ENCODE peak calls at places on chromosomes 2 and 18, in six cellular contexts. One of them, this sample, is unnamed.

GRCh38 chr2:27992787-27993747 is 102.5 kb downstream of the BABAM2 start:
- DNase-seq in lower lobe of right lung: no peak
- DNase-seq in M059J: peak; percentile 74
- DNase-seq in CD8-positive, alpha-beta memory T cell: no peak
- DNase-seq in GM03348: peak; percentile 61
- DNase-seq in psoas muscle: no peak
- DNase-seq in this sample: no peak

GRCh38 chr2:49934481-49934880 is 780.2 kb upstream of the FSHR start:
- DNase-seq in lower lobe of right lung: no peak
- DNase-seq in CD8-positive, alpha-beta memory T cell: no peak
- DNase-seq in GM03348: no peak
- DNase-seq in M059J: no peak
- DNase-seq in psoas muscle: no peak
- DNase-seq in this sample: no peak

GRCh38 chr2:120510751-120511395 is 164.9 kb downstream of the INHBB start:
- DNase-seq in psoas muscle: no peak
- DNase-seq in CD8-positive, alpha-beta memory T cell: no peak
- DNase-seq in M059J: no peak
- DNase-seq in GM03348: no peak
- DNase-seq in lower lobe of right lung: no peak
- DNase-seq in this sample: no peak

GRCh38 chr18:36179562-36180334 is 7.5 kb upstream of the MOCOS start:
- DNase-seq in M059J: peak; percentile 84
- DNase-seq in psoas muscle: peak; percentile 76
- DNase-seq in GM03348: peak; percentile 53
- DNase-seq in CD8-positive, alpha-beta memory T cell: no peak
- DNase-seq in lower lobe of right lung: peak; percentile 77
- DNase-seq in this sample: no peak

GRCh38 chr18:73007195-73007934 is 139.6 kb upstream of the NETO1 start:
- DNase-seq in M059J: no peak
- DNase-seq in psoas muscle: no peak
- DNase-seq in lower lobe of right lung: no peak
- DNase-seq in CD8-positive, alpha-beta memory T cell: no peak
- DNase-seq in GM03348: no peak
- DNase-seq in this sample: no peak

GRCh38 chr18:35572644-35573043 is 8.9 kb upstream of the GALNT1 start:
- DNase-seq in GM03348: no peak
- DNase-seq in CD8-positive, alpha-beta memory T cell: no peak
- DNase-seq in psoas muscle: no peak
- DNase-seq in M059J: peak; percentile 15
- DNase-seq in lower lobe of right lung: no peak
- DNase-seq in this sample: no peak

GRCh38 chr2:203177361-203177760 is 61.5 kb upstream of the CYP20A1 start:
- DNase-seq in M059J: peak; percentile 41
- DNase-seq in GM03348: no peak
- DNase-seq in CD8-positive, alpha-beta memory T cell: no peak
- DNase-seq in lower lobe of right lung: no peak
- DNase-seq in psoas muscle: no peak
- DNase-seq in this sample: no peak

GRCh38 chr18:8426401-8426800 is 182.8 kb upstream of the RAB12 start:
- DNase-seq in lower lobe of right lung: no peak
- DNase-seq in CD8-positive, alpha-beta memory T cell: no peak
- DNase-seq in psoas muscle: no peak
- DNase-seq in GM03348: no peak
- DNase-seq in M059J: no peak
- DNase-seq in this sample: no peak

GRCh38 chr18:44130365-44130942 is 550.2 kb upstream of the SETBP1 start:
- DNase-seq in lower lobe of right lung: no peak
- DNase-seq in CD8-positive, alpha-beta memory T cell: no peak
- DNase-seq in GM03348: peak; percentile 50
- DNase-seq in psoas muscle: no peak
- DNase-seq in M059J: peak; percentile 56
- DNase-seq in this sample: no peak

GRCh38 chr2:222033541-222033940 is 265.3 kb downstream of the PAX3 start:
- DNase-seq in M059J: peak; percentile 33
- DNase-seq in psoas muscle: no peak
- DNase-seq in GM03348: no peak
- DNase-seq in CD8-positive, alpha-beta memory T cell: no peak
- DNase-seq in lower lobe of right lung: no peak
- DNase-seq in this sample: no peak

GRCh38 chr2:64987963-64988419 is 1.2 kb upstream of the SLC1A4 start:
- DNase-seq in lower lobe of right lung: no peak
- DNase-seq in GM03348: no peak
- DNase-seq in M059J: no peak
- DNase-seq in CD8-positive, alpha-beta memory T cell: no peak
- DNase-seq in psoas muscle: no peak
- DNase-seq in this sample: peak; percentile 38

GRCh38 chr2:147045113-147045512 is 799.7 kb upstream of the ACVR2A start:
- DNase-seq in lower lobe of right lung: no peak
- DNase-seq in psoas muscle: peak; percentile 22
- DNase-seq in CD8-positive, alpha-beta memory T cell: no peak
- DNase-seq in GM03348: peak; percentile 40
- DNase-seq in M059J: peak; percentile 7
- DNase-seq in this sample: no peak

GRCh38 chr18:63322246-63322645 is 2.7 kb upstream of the BCL2 start:
- DNase-seq in lower lobe of right lung: no peak
- DNase-seq in CD8-positive, alpha-beta memory T cell: no peak
- DNase-seq in psoas muscle: no peak
- DNase-seq in M059J: no peak
- DNase-seq in GM03348: no peak
- DNase-seq in this sample: no peak

GRCh38 chr18:48351216-48352050 is 57.8 kb downstream of the ZBTB7C start:
- DNase-seq in GM03348: no peak
- DNase-seq in psoas muscle: no peak
- DNase-seq in M059J: no peak
- DNase-seq in lower lobe of right lung: no peak
- DNase-seq in CD8-positive, alpha-beta memory T cell: no peak
- DNase-seq in this sample: no peak

GRCh38 chr18:59468821-59469220 is 109.8 kb upstream of the LMAN1 start:
- DNase-seq in psoas muscle: no peak
- DNase-seq in M059J: no peak
- DNase-seq in CD8-positive, alpha-beta memory T cell: no peak
- DNase-seq in GM03348: no peak
- DNase-seq in lower lobe of right lung: no peak
- DNase-seq in this sample: no peak

GRCh38 chr2:120761164-120761861 is 25.6 kb downstream of the GLI2 start:
- DNase-seq in psoas muscle: no peak
- DNase-seq in CD8-positive, alpha-beta memory T cell: no peak
- DNase-seq in M059J: no peak
- DNase-seq in GM03348: no peak
- DNase-seq in lower lobe of right lung: peak; percentile 21
- DNase-seq in this sample: no peak

GRCh38 chr2:12603781-12604180 is 113.0 kb upstream of the TRIB2 start:
- DNase-seq in M059J: no peak
- DNase-seq in lower lobe of right lung: no peak
- DNase-seq in GM03348: no peak
- DNase-seq in psoas muscle: no peak
- DNase-seq in CD8-positive, alpha-beta memory T cell: no peak
- DNase-seq in this sample: no peak

GRCh38 chr2:9950521-9951271 is 797 bp upstream of the GRHL1 start:
- DNase-seq in GM03348: peak; percentile 73
- DNase-seq in M059J: peak; percentile 36
- DNase-seq in lower lobe of right lung: peak; percentile 73
- DNase-seq in psoas muscle: peak; percentile 33
- DNase-seq in CD8-positive, alpha-beta memory T cell: peak; percentile 54
- DNase-seq in this sample: no peak

GRCh38 chr18:25279133-25279532 is 72.8 kb downstream of the ZNF521 start:
- DNase-seq in psoas muscle: no peak
- DNase-seq in M059J: peak; percentile 22
- DNase-seq in lower lobe of right lung: no peak
- DNase-seq in GM03348: no peak
- DNase-seq in CD8-positive, alpha-beta memory T cell: no peak
- DNase-seq in this sample: no peak

GRCh38 chr2:218026244-218026643 is 23.4 kb upstream of the TNS1 start:
- DNase-seq in CD8-positive, alpha-beta memory T cell: no peak
- DNase-seq in M059J: no peak
- DNase-seq in psoas muscle: no peak
- DNase-seq in lower lobe of right lung: no peak
- DNase-seq in GM03348: no peak
- DNase-seq in this sample: no peak

GRCh38 chr2:234816491-234816890 is 135.3 kb upstream of the SH3BP4 start:
- DNase-seq in psoas muscle: no peak
- DNase-seq in M059J: no peak
- DNase-seq in GM03348: no peak
- DNase-seq in CD8-positive, alpha-beta memory T cell: no peak
- DNase-seq in lower lobe of right lung: no peak
- DNase-seq in this sample: no peak

GRCh38 chr18:6836331-6836730 is 106.8 kb downstream of the ARHGAP28 start:
- DNase-seq in M059J: no peak
- DNase-seq in lower lobe of right lung: no peak
- DNase-seq in CD8-positive, alpha-beta memory T cell: no peak
- DNase-seq in psoas muscle: no peak
- DNase-seq in GM03348: no peak
- DNase-seq in this sample: no peak

GRCh38 chr2:98445167-98445522 is 487 bp downstream of the INPP4A start:
- DNase-seq in CD8-positive, alpha-beta memory T cell: peak; percentile 43
- DNase-seq in psoas muscle: peak; percentile 28
- DNase-seq in lower lobe of right lung: peak; percentile 62
- DNase-seq in GM03348: peak; percentile 72
- DNase-seq in M059J: no peak
- DNase-seq in this sample: no peak

GRCh38 chr2:147451902-147452515 is 392.8 kb upstream of the ACVR2A start:
- DNase-seq in psoas muscle: no peak
- DNase-seq in GM03348: no peak
- DNase-seq in M059J: no peak
- DNase-seq in lower lobe of right lung: no peak
- DNase-seq in CD8-positive, alpha-beta memory T cell: no peak
- DNase-seq in this sample: no peak

GRCh38 chr2:43478423-43479086 is 117.3 kb downstream of the THADA start:
- DNase-seq in lower lobe of right lung: no peak
- DNase-seq in GM03348: no peak
- DNase-seq in CD8-positive, alpha-beta memory T cell: no peak
- DNase-seq in psoas muscle: no peak
- DNase-seq in M059J: no peak
- DNase-seq in this sample: no peak

GRCh38 chr2:88055049-88055435 is 541 bp downstream of the KRCC1 start:
- DNase-seq in GM03348: peak; percentile 37
- DNase-seq in CD8-positive, alpha-beta memory T cell: no peak
- DNase-seq in lower lobe of right lung: no peak
- DNase-seq in M059J: peak; percentile 15
- DNase-seq in psoas muscle: no peak
- DNase-seq in this sample: no peak

GRCh38 chr2:191677091-191677645 is 768 bp upstream of the NABP1 start:
- DNase-seq in psoas muscle: no peak
- DNase-seq in CD8-positive, alpha-beta memory T cell: peak; percentile 18
- DNase-seq in GM03348: peak; percentile 54
- DNase-seq in lower lobe of right lung: peak; percentile 65
- DNase-seq in M059J: peak; percentile 74
- DNase-seq in this sample: no peak

GRCh38 chr2:130252880-130253645 is 54.8 kb upstream of the TUBA3E start:
- DNase-seq in GM03348: peak; percentile 59
- DNase-seq in lower lobe of right lung: no peak
- DNase-seq in M059J: peak; percentile 7
- DNase-seq in psoas muscle: no peak
- DNase-seq in CD8-positive, alpha-beta memory T cell: no peak
- DNase-seq in this sample: no peak

GRCh38 chr2:176424756-176425155 is 155.5 kb downstream of the MTX2 start:
- DNase-seq in psoas muscle: no peak
- DNase-seq in CD8-positive, alpha-beta memory T cell: no peak
- DNase-seq in lower lobe of right lung: no peak
- DNase-seq in M059J: no peak
- DNase-seq in GM03348: no peak
- DNase-seq in this sample: no peak

GRCh38 chr2:11011359-11011758 is 99.6 kb downstream of the KCNF1 start:
- DNase-seq in M059J: no peak
- DNase-seq in CD8-positive, alpha-beta memory T cell: no peak
- DNase-seq in lower lobe of right lung: no peak
- DNase-seq in GM03348: no peak
- DNase-seq in psoas muscle: no peak
- DNase-seq in this sample: no peak

GRCh38 chr2:189466656-189467055 is 25.4 kb downstream of the WDR75 start:
- DNase-seq in lower lobe of right lung: no peak
- DNase-seq in psoas muscle: no peak
- DNase-seq in M059J: peak; percentile 15
- DNase-seq in CD8-positive, alpha-beta memory T cell: no peak
- DNase-seq in GM03348: peak; percentile 33
- DNase-seq in this sample: no peak

GRCh38 chr2:17309741-17310339 is 208.4 kb downstream of the RAD51AP2 start:
- DNase-seq in M059J: peak; percentile 50
- DNase-seq in GM03348: peak; percentile 40
- DNase-seq in lower lobe of right lung: no peak
- DNase-seq in CD8-positive, alpha-beta memory T cell: no peak
- DNase-seq in psoas muscle: no peak
- DNase-seq in this sample: no peak

This sample was measured in CD8-positive, alpha-beta T cell.